ENCODE peak calls at places on chromosomes 11 and 22, in seven cellular contexts. S, O, Z, C, X, D and T are unnamed samples.

GRCh38 chr11:5282652-5283051 is 12.9 kb upstream of the HBE1 start:
- DNase-seq in S (no peak), O (no peak), Z (no peak), C (no peak), X (no peak), D (no peak), T (no peak)

GRCh38 chr11:3964935-3965511 is 109.6 kb downstream of the STIM1 start:
- DNase-seq in S (no peak), O (no peak), Z (no peak), C (no peak), X (no peak), D (no peak), T (no peak)

GRCh38 chr11:1310772-1311468 is 1.5 kb upstream of the TOLLIP start:
- DNase-seq in S (no peak), O (peak; percentile 89), Z (no peak), C (no peak), X (no peak), D (no peak), T (no peak)

GRCh38 chr11:74019104-74019738 is 10.3 kb upstream of the UCP3 start:
- DNase-seq in S (peak; percentile 69), O (no peak), Z (no peak), C (no peak), X (no peak), D (no peak), T (peak; percentile 63)

GRCh38 chr11:79045811-79046304 is 395.0 kb downstream of the TENM4 start:
- DNase-seq in S (no peak), O (no peak), Z (no peak), C (no peak), X (no peak), D (no peak), T (no peak)

GRCh38 chr11:130915556-130916237 is 582 bp downstream of the SNX19 start:
- DNase-seq in S (no peak), O (peak; percentile 80), Z (no peak), C (no peak), X (no peak), D (no peak), T (peak; percentile 19)

GRCh38 chr11:1486054-1486825 is at the start of gene MOB2:
- DNase-seq in S (peak; percentile 83), O (peak; percentile 79), Z (no peak), C (no peak), X (peak; percentile 70), D (no peak), T (peak; percentile 63)

GRCh38 chr11:94297967-94298576 is 6.3 kb upstream of the IZUMO1R start:
- DNase-seq in S (no peak), O (no peak), Z (no peak), C (no peak), X (no peak), D (no peak), T (no peak)

GRCh38 chr11:133065847-133066485 is 466.3 kb downstream of the OPCML start:
- DNase-seq in S (no peak), O (no peak), Z (no peak), C (no peak), X (no peak), D (no peak), T (no peak)

GRCh38 chr22:35552186-35552842 is 11.7 kb downstream of the RASD2 start:
- DNase-seq in S (no peak), O (peak; percentile 80), Z (peak; percentile 58), C (no peak), X (peak; percentile 50), D (no peak), T (no peak)

GRCh38 chr22:46956498-46957215 is 194.2 kb downstream of the TBC1D22A start:
- DNase-seq in S (peak; percentile 21), O (no peak), Z (no peak), C (no peak), X (no peak), D (no peak), T (no peak)

GRCh38 chr11:115126515-115127208 is 377.6 kb downstream of the CADM1 start:
- DNase-seq in S (no peak), O (no peak), Z (no peak), C (no peak), X (no peak), D (no peak), T (no peak)

GRCh38 chr11:86185346-86185745 is 59.2 kb upstream of the EED start:
- DNase-seq in S (no peak), O (no peak), Z (no peak), C (no peak), X (no peak), D (no peak), T (no peak)

GRCh38 chr11:105046898-105047579 is 1.9 kb upstream of the CARD16 start:
- DNase-seq in S (no peak), O (no peak), Z (peak; percentile 13), C (no peak), X (peak; percentile 35), D (peak; percentile 18), T (no peak)

GRCh38 chr11:19345848-19346681 is 105.3 kb upstream of the E2F8 start:
- DNase-seq in S (peak; percentile 34), O (peak; percentile 69), Z (no peak), C (no peak), X (no peak), D (no peak), T (peak; percentile 15)

GRCh38 chr22:30606455-30607299 is at the start of gene TCN2:
- DNase-seq in S (peak; percentile 74), O (peak; percentile 88), Z (peak; percentile 58), C (peak; percentile 16), X (peak; percentile 86), D (peak; percentile 79), T (peak; percentile 82)

GRCh38 chr22:48743601-48744282 is 1083.9 kb downstream of the BRD1 start:
- DNase-seq in S (peak; percentile 18), O (peak; percentile 61), Z (no peak), C (no peak), X (no peak), D (no peak), T (no peak)

GRCh38 chr11:22674470-22675426 is 8.3 kb downstream of the GAS2 start:
- DNase-seq in S (peak; percentile 31), O (no peak), Z (no peak), C (no peak), X (no peak), D (no peak), T (peak; percentile 71)

GRCh38 chr22:30195245-30196140 is 51.1 kb downstream of the LIF start:
- DNase-seq in S (no peak), O (no peak), Z (no peak), C (no peak), X (no peak), D (peak; percentile 46), T (no peak)

GRCh38 chr11:89267660-89268302 is 90.1 kb downstream of the TYR start:
- DNase-seq in S (no peak), O (no peak), Z (no peak), C (no peak), X (no peak), D (no peak), T (no peak)

GRCh38 chr11:3642071-3642951 is 519 bp upstream of the ART5 start:
- DNase-seq in S (peak; percentile 85), O (peak; percentile 86), Z (peak; percentile 62), C (no peak), X (peak; percentile 74), D (peak; percentile 83), T (peak; percentile 89)

GRCh38 chr22:38862375-38863329 is 9.4 kb downstream of the CBX6 start:
- DNase-seq in S (no peak), O (no peak), Z (no peak), C (no peak), X (peak; percentile 33), D (peak; percentile 71), T (no peak)

GRCh38 chr11:75223954-75224643 is 16.5 kb upstream of the TPBGL start:
- DNase-seq in S (no peak), O (no peak), Z (peak; percentile 74), C (no peak), X (no peak), D (no peak), T (no peak)

GRCh38 chr11:30172872-30173271 is 57.9 kb upstream of the FSHB start:
- DNase-seq in S (no peak), O (no peak), Z (no peak), C (no peak), X (no peak), D (no peak), T (peak; percentile 9)

GRCh38 chr11:122717264-122717867 is 61.8 kb downstream of the UBASH3B start:
- DNase-seq in S (peak; percentile 27), O (peak; percentile 92), Z (no peak), C (no peak), X (peak; percentile 64), D (no peak), T (no peak)
- TF ChIP-seq POLR2A in S (no peak), O (no peak), Z (no peak), C (no peak), X (no peak), D (no peak), T (no peak)

GRCh38 chr22:17158568-17159503 is at the start of gene HDHD5:
- DNase-seq in S (peak; percentile 93), O (peak; percentile 96), Z (peak; percentile 80), C (peak; percentile 44), X (peak; percentile 94), D (peak; percentile 88), T (peak; percentile 92)
- TF ChIP-seq POLR2A in S (no peak), O (no peak), Z (peak; percentile 36), C (peak; percentile 38), X (peak; percentile 62), D (peak; percentile 50), T (peak; percentile 62)

GRCh38 chr11:68412593-68413475 is 47.7 kb upstream of the PPP6R3 start:
- DNase-seq in S (no peak), O (no peak), Z (no peak), C (no peak), X (no peak), D (peak; percentile 57), T (no peak)
- TF ChIP-seq POLR2A in S (no peak), O (no peak), Z (no peak), C (no peak), X (no peak), D (no peak), T (no peak)

GRCh38 chr11:118286545-118286944 is 18.0 kb upstream of the CD3E start:
- DNase-seq in S (no peak), O (no peak), Z (no peak), C (no peak), X (no peak), D (no peak), T (no peak)

GRCh38 chr11:118283311-118283636 is 19.2 kb upstream of the MPZL2 start:
- DNase-seq in S (no peak), O (no peak), Z (no peak), C (no peak), X (no peak), D (no peak), T (no peak)

GRCh38 chr11:118281284-118281683 is 17.2 kb upstream of the MPZL2 start:
- DNase-seq in S (no peak), O (no peak), Z (no peak), C (no peak), X (no peak), D (no peak), T (no peak)

GRCh38 chr11:118282635-118283310 is 18.7 kb upstream of the MPZL2 start:
- DNase-seq in S (no peak), O (no peak), Z (no peak), C (no peak), X (no peak), D (no peak), T (no peak)

DNA sequence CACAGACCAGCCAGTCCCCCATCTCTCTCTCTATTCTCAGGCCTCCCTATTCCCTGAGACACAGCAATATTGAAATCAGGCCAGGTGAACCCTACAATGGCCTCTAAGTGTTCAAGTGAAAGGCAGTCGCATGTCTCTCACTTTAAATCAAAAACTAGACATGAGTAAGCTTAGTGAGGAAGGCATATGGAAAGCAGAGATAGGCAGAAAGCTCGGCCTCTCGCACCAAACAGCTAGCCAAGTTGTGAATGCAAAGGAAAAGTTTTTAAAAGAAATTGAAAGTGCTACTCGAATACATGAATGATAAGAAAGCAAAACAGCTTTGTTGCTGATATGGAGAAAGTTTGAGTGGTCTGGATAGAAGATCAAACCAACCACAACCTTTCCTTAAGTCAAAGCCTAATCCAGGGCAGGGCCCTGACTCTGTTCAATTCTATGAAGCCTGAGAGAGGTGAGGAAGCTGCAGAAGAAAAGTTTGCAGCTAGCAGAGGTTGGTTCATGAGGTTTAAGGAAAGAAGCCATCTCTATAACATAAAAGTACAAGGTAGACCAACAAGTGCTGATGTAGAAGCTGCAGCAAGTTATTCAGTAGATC is 19.8 kb upstream of the MPZL2 start:
- DNase-seq in S (no peak), O (no peak), Z (no peak), C (no peak), X (no peak), D (no peak), T (no peak)
- TF ChIP-seq POLR2A in S (no peak), O (no peak), Z (no peak), C (no peak), X (no peak), D (no peak), T (no peak)